ENCODE peak calls at places on chromosomes 11 and 22, in ten cellular contexts. One of them, this sample, is unnamed.

GRCh38 chr11:112801286-112802088 is 159.7 kb upstream of the NCAM1 start:
- DNase-seq in CD4-positive, alpha-beta T cell: no peak
- DNase-seq in T follicular helper cell: no peak
- DNase-seq in endothelial cell: no peak
- DNase-seq in GM12891: no peak
- DNase-seq in Right ventricle myocardium superior: no peak
- DNase-seq in EL: no peak
- DNase-seq in NCI-H1436: no peak
- DNase-seq in substantia nigra: no peak
- DNase-seq in activated B cell treated with CpG ODN at 0.5 μM for 24 hours: no peak
- DNase-seq in this sample: peak; percentile 36

GRCh38 chr11:46050065-46050464 is 71.2 kb downstream of the PHF21A start:
- DNase-seq in CD4-positive, alpha-beta T cell: no peak
- DNase-seq in T follicular helper cell: no peak
- DNase-seq in endothelial cell: peak; percentile 4
- DNase-seq in GM12891: no peak
- DNase-seq in Right ventricle myocardium superior: no peak
- DNase-seq in EL: peak; percentile 87
- DNase-seq in NCI-H1436: no peak
- DNase-seq in substantia nigra: no peak
- DNase-seq in activated B cell treated with CpG ODN at 0.5 μM for 24 hours: no peak
- DNase-seq in this sample: peak; percentile 58

GRCh38 chr22:29625090-29625825 is 21.8 kb downstream of the NF2 start:
- DNase-seq in CD4-positive, alpha-beta T cell: peak; percentile 19
- DNase-seq in T follicular helper cell: no peak
- DNase-seq in endothelial cell: peak; percentile 31
- DNase-seq in GM12891: no peak
- DNase-seq in Right ventricle myocardium superior: peak; percentile 53
- DNase-seq in EL: peak; percentile 90
- DNase-seq in NCI-H1436: no peak
- DNase-seq in substantia nigra: no peak
- DNase-seq in activated B cell treated with CpG ODN at 0.5 μM for 24 hours: no peak
- DNase-seq in this sample: peak; percentile 75

GRCh38 chr22:50191041-50191740 is 5.5 kb downstream of the TRABD start:
- DNase-seq in CD4-positive, alpha-beta T cell: peak; percentile 83
- DNase-seq in T follicular helper cell: peak; percentile 79
- DNase-seq in endothelial cell: no peak
- DNase-seq in GM12891: no peak
- DNase-seq in Right ventricle myocardium superior: peak; percentile 72
- DNase-seq in EL: no peak
- DNase-seq in NCI-H1436: no peak
- DNase-seq in substantia nigra: no peak
- DNase-seq in activated B cell treated with CpG ODN at 0.5 μM for 24 hours: peak; percentile 73
- DNase-seq in this sample: peak; percentile 45

GRCh38 chr11:66081505-66081904 is 11.4 kb downstream of the PACS1 start:
- DNase-seq in CD4-positive, alpha-beta T cell: peak; percentile 79
- DNase-seq in T follicular helper cell: peak; percentile 78
- DNase-seq in endothelial cell: peak; percentile 36
- DNase-seq in GM12891: peak; percentile 42
- DNase-seq in Right ventricle myocardium superior: peak; percentile 71
- DNase-seq in EL: peak; percentile 27
- DNase-seq in NCI-H1436: no peak
- DNase-seq in substantia nigra: no peak
- DNase-seq in activated B cell treated with CpG ODN at 0.5 μM for 24 hours: peak; percentile 50
- DNase-seq in this sample: peak; percentile 68

GRCh38 chr22:31045900-31046587 is 35.1 kb upstream of the SMTN start:
- DNase-seq in CD4-positive, alpha-beta T cell: no peak
- DNase-seq in T follicular helper cell: no peak
- DNase-seq in endothelial cell: peak; percentile 40
- DNase-seq in GM12891: no peak
- DNase-seq in Right ventricle myocardium superior: peak; percentile 26
- DNase-seq in EL: no peak
- DNase-seq in NCI-H1436: no peak
- DNase-seq in substantia nigra: no peak
- DNase-seq in activated B cell treated with CpG ODN at 0.5 μM for 24 hours: no peak
- DNase-seq in this sample: peak; percentile 53

GRCh38 chr11:21142007-21142406 is 472.6 kb downstream of the NELL1 start:
- DNase-seq in CD4-positive, alpha-beta T cell: no peak
- DNase-seq in T follicular helper cell: no peak
- DNase-seq in endothelial cell: peak; percentile 24
- DNase-seq in GM12891: no peak
- DNase-seq in Right ventricle myocardium superior: no peak
- DNase-seq in EL: no peak
- DNase-seq in NCI-H1436: no peak
- DNase-seq in substantia nigra: no peak
- DNase-seq in activated B cell treated with CpG ODN at 0.5 μM for 24 hours: no peak
- DNase-seq in this sample: no peak

GRCh38 chr11:2768471-2769408 is 68.9 kb upstream of the KCNQ1OT1 start:
- DNase-seq in CD4-positive, alpha-beta T cell: no peak
- DNase-seq in T follicular helper cell: no peak
- DNase-seq in endothelial cell: peak; percentile 1
- DNase-seq in GM12891: no peak
- DNase-seq in Right ventricle myocardium superior: peak; percentile 33
- DNase-seq in EL: peak; percentile 87
- DNase-seq in NCI-H1436: no peak
- DNase-seq in substantia nigra: no peak
- DNase-seq in activated B cell treated with CpG ODN at 0.5 μM for 24 hours: no peak
- DNase-seq in this sample: no peak

GRCh38 chr11:122690292-122690691 is 34.8 kb downstream of the UBASH3B start:
- DNase-seq in CD4-positive, alpha-beta T cell: no peak
- DNase-seq in T follicular helper cell: no peak
- DNase-seq in endothelial cell: no peak
- DNase-seq in GM12891: no peak
- DNase-seq in Right ventricle myocardium superior: no peak
- DNase-seq in EL: no peak
- DNase-seq in NCI-H1436: no peak
- DNase-seq in substantia nigra: no peak
- DNase-seq in activated B cell treated with CpG ODN at 0.5 μM for 24 hours: no peak
- DNase-seq in this sample: no peak

GRCh38 chr11:103582351-103582909 is 454.0 kb upstream of the DDI1 start:
- DNase-seq in CD4-positive, alpha-beta T cell: no peak
- DNase-seq in T follicular helper cell: no peak
- DNase-seq in endothelial cell: no peak
- DNase-seq in GM12891: no peak
- DNase-seq in Right ventricle myocardium superior: no peak
- DNase-seq in EL: no peak
- DNase-seq in NCI-H1436: no peak
- DNase-seq in substantia nigra: no peak
- DNase-seq in activated B cell treated with CpG ODN at 0.5 μM for 24 hours: no peak
- DNase-seq in this sample: no peak

GRCh38 chr11:5204787-5205186 is 4.3 kb upstream of the OR51V1 start:
- DNase-seq in CD4-positive, alpha-beta T cell: no peak
- DNase-seq in T follicular helper cell: no peak
- DNase-seq in endothelial cell: peak; percentile 16
- DNase-seq in GM12891: no peak
- DNase-seq in Right ventricle myocardium superior: no peak
- DNase-seq in EL: peak; percentile 74
- DNase-seq in NCI-H1436: no peak
- DNase-seq in substantia nigra: no peak
- DNase-seq in activated B cell treated with CpG ODN at 0.5 μM for 24 hours: no peak
- DNase-seq in this sample: no peak

This sample was measured in right cardiac atrium.